ENCODE peak calls at places on chromosomes 12 and 14, in five cellular contexts. One of them, this sample, is unnamed.

GRCh38 chr12:88590851-88591250 is 10.6 kb upstream of the KITLG start:
- DNase-seq in effector memory CD4-positive, alpha-beta T cell: no peak
- DNase-seq in upper lobe of right lung: no peak
- DNase-seq in thoracic aorta: no peak
- DNase-seq in endothelial cell of umbilical vein: no peak
- DNase-seq in this sample: no peak

GRCh38 chr12:109943811-109944210 is 43.7 kb downstream of the TCHP start:
- DNase-seq in endothelial cell of umbilical vein: no peak
- DNase-seq in effector memory CD4-positive, alpha-beta T cell: no peak
- DNase-seq in upper lobe of right lung: no peak
- DNase-seq in thoracic aorta: no peak
- DNase-seq in this sample: no peak

GRCh38 chr12:105018761-105019160 is 32.6 kb downstream of the NOPCHAP1 start:
- DNase-seq in upper lobe of right lung: no peak
- DNase-seq in thoracic aorta: no peak
- DNase-seq in effector memory CD4-positive, alpha-beta T cell: no peak
- DNase-seq in endothelial cell of umbilical vein: no peak
- DNase-seq in this sample: no peak

GRCh38 chr14:23056257-23056955 is 914 bp downstream of the CDH24 start:
- DNase-seq in thoracic aorta: no peak
- DNase-seq in endothelial cell of umbilical vein: peak; percentile 76
- DNase-seq in effector memory CD4-positive, alpha-beta T cell: peak; percentile 36
- DNase-seq in upper lobe of right lung: peak; percentile 81
- DNase-seq in this sample: peak; percentile 95

GRCh38 chr12:46259071-46259470 is 9.8 kb downstream of the SLC38A1 start:
- DNase-seq in endothelial cell of umbilical vein: no peak
- DNase-seq in effector memory CD4-positive, alpha-beta T cell: no peak
- DNase-seq in upper lobe of right lung: no peak
- DNase-seq in thoracic aorta: no peak
- DNase-seq in this sample: no peak

GRCh38 chr12:109767456-109767855 is 53.8 kb downstream of the FAM222A start:
- DNase-seq in thoracic aorta: no peak
- DNase-seq in upper lobe of right lung: no peak
- DNase-seq in endothelial cell of umbilical vein: no peak
- DNase-seq in effector memory CD4-positive, alpha-beta T cell: no peak
- DNase-seq in this sample: no peak

GRCh38 chr12:105992849-105993740 is 145.7 kb downstream of the NUAK1 start:
- DNase-seq in upper lobe of right lung: no peak
- DNase-seq in effector memory CD4-positive, alpha-beta T cell: no peak
- DNase-seq in endothelial cell of umbilical vein: no peak
- DNase-seq in thoracic aorta: no peak
- DNase-seq in this sample: peak; percentile 37

GRCh38 chr14:93086441-93087055 is 29.2 kb downstream of the ITPK1 start:
- DNase-seq in endothelial cell of umbilical vein: no peak
- DNase-seq in thoracic aorta: no peak
- DNase-seq in effector memory CD4-positive, alpha-beta T cell: no peak
- DNase-seq in upper lobe of right lung: no peak
- DNase-seq in this sample: peak; percentile 66

GRCh38 chr14:74886001-74886400 is 4.3 kb downstream of the DLST start:
- DNase-seq in effector memory CD4-positive, alpha-beta T cell: no peak
- DNase-seq in upper lobe of right lung: no peak
- DNase-seq in thoracic aorta: no peak
- DNase-seq in endothelial cell of umbilical vein: no peak
- DNase-seq in this sample: peak; percentile 80

GRCh38 chr12:40946612-40947194 is 241.4 kb upstream of the PDZRN4 start:
- DNase-seq in effector memory CD4-positive, alpha-beta T cell: no peak
- DNase-seq in thoracic aorta: no peak
- DNase-seq in endothelial cell of umbilical vein: peak; percentile 55
- DNase-seq in upper lobe of right lung: no peak
- DNase-seq in this sample: peak; percentile 2

GRCh38 chr14:73460691-73461127 is 2.4 kb upstream of the NUMB start:
- DNase-seq in effector memory CD4-positive, alpha-beta T cell: no peak
- DNase-seq in endothelial cell of umbilical vein: peak; percentile 92
- DNase-seq in thoracic aorta: no peak
- DNase-seq in upper lobe of right lung: no peak
- DNase-seq in this sample: no peak

GRCh38 chr14:61551419-61551818 is 143.9 kb upstream of the HIF1A start:
- DNase-seq in effector memory CD4-positive, alpha-beta T cell: no peak
- DNase-seq in upper lobe of right lung: no peak
- DNase-seq in thoracic aorta: no peak
- DNase-seq in endothelial cell of umbilical vein: no peak
- DNase-seq in this sample: no peak

GRCh38 chr12:14167005-14167628 is 185.7 kb upstream of the GRIN2B start:
- DNase-seq in effector memory CD4-positive, alpha-beta T cell: no peak
- DNase-seq in thoracic aorta: no peak
- DNase-seq in upper lobe of right lung: no peak
- DNase-seq in endothelial cell of umbilical vein: peak; percentile 58
- DNase-seq in this sample: peak; percentile 78

GRCh38 chr12:51307655-51308593 is 16.1 kb downstream of the BIN2 start:
- DNase-seq in thoracic aorta: no peak
- DNase-seq in endothelial cell of umbilical vein: peak; percentile 37
- DNase-seq in effector memory CD4-positive, alpha-beta T cell: no peak
- DNase-seq in upper lobe of right lung: no peak
- DNase-seq in this sample: no peak

GRCh38 chr12:56128669-56129209 is 672 bp downstream of the ESYT1 start:
- DNase-seq in effector memory CD4-positive, alpha-beta T cell: no peak
- DNase-seq in upper lobe of right lung: no peak
- DNase-seq in endothelial cell of umbilical vein: peak; percentile 44
- DNase-seq in thoracic aorta: no peak
- DNase-seq in this sample: peak; percentile 65

GRCh38 chr12:98699568-98699967 is 54.5 kb downstream of the APAF1 start:
- DNase-seq in upper lobe of right lung: no peak
- DNase-seq in endothelial cell of umbilical vein: no peak
- DNase-seq in thoracic aorta: no peak
- DNase-seq in effector memory CD4-positive, alpha-beta T cell: no peak
- DNase-seq in this sample: no peak

GRCh38 chr12:125015680-125016310 is 22.4 kb downstream of the BRI3BP start:
- DNase-seq in endothelial cell of umbilical vein: no peak
- DNase-seq in effector memory CD4-positive, alpha-beta T cell: no peak
- DNase-seq in upper lobe of right lung: no peak
- DNase-seq in thoracic aorta: no peak
- DNase-seq in this sample: no peak

GRCh38 chr12:1281683-1282366 is 290.8 kb downstream of the ERC1 start:
- DNase-seq in endothelial cell of umbilical vein: no peak
- DNase-seq in thoracic aorta: no peak
- DNase-seq in effector memory CD4-positive, alpha-beta T cell: no peak
- DNase-seq in upper lobe of right lung: no peak
- DNase-seq in this sample: no peak

GRCh38 chr12:30308010-30308717 is 387.5 kb downstream of the IPO8 start:
- DNase-seq in thoracic aorta: no peak
- DNase-seq in upper lobe of right lung: no peak
- DNase-seq in effector memory CD4-positive, alpha-beta T cell: no peak
- DNase-seq in endothelial cell of umbilical vein: no peak
- DNase-seq in this sample: no peak

GRCh38 chr12:102757874-102758244 is 159.2 kb downstream of the PAH start:
- DNase-seq in effector memory CD4-positive, alpha-beta T cell: no peak
- DNase-seq in upper lobe of right lung: no peak
- DNase-seq in thoracic aorta: no peak
- DNase-seq in endothelial cell of umbilical vein: no peak
- DNase-seq in this sample: no peak

GRCh38 chr14:97218713-97219355 is 421.7 kb downstream of the VRK1 start:
- DNase-seq in endothelial cell of umbilical vein: no peak
- DNase-seq in upper lobe of right lung: no peak
- DNase-seq in thoracic aorta: no peak
- DNase-seq in effector memory CD4-positive, alpha-beta T cell: no peak
- DNase-seq in this sample: peak; percentile 82

GRCh38 chr12:124847675-124848074 is 16.0 kb downstream of the SCARB1 start:
- DNase-seq in thoracic aorta: no peak
- DNase-seq in endothelial cell of umbilical vein: no peak
- DNase-seq in effector memory CD4-positive, alpha-beta T cell: no peak
- DNase-seq in upper lobe of right lung: no peak
- DNase-seq in this sample: no peak

GRCh38 chr14:21385170-21385904 is 1.5 kb upstream of the SUPT16H start:
- DNase-seq in upper lobe of right lung: no peak
- DNase-seq in endothelial cell of umbilical vein: no peak
- DNase-seq in thoracic aorta: no peak
- DNase-seq in effector memory CD4-positive, alpha-beta T cell: no peak
- DNase-seq in this sample: peak; percentile 15

GRCh38 chr12:50581226-50582184 is 76.7 kb downstream of the DIP2B start:
- DNase-seq in endothelial cell of umbilical vein: no peak
- DNase-seq in upper lobe of right lung: no peak
- DNase-seq in thoracic aorta: no peak
- DNase-seq in effector memory CD4-positive, alpha-beta T cell: no peak
- DNase-seq in this sample: no peak

GRCh38 chr12:121828826-121829225 is 25.0 kb downstream of the SETD1B start:
- DNase-seq in endothelial cell of umbilical vein: no peak
- DNase-seq in effector memory CD4-positive, alpha-beta T cell: no peak
- DNase-seq in thoracic aorta: no peak
- DNase-seq in upper lobe of right lung: no peak
- DNase-seq in this sample: no peak
- H3K36me3 ChIP-seq in endothelial cell of umbilical vein: peaks cover 14% of the 10 kb centered on the region
- H3K36me3 ChIP-seq in effector memory CD4-positive, alpha-beta T cell: peaks cover 65% of the 10 kb centered on the region
- H3K36me3 ChIP-seq in thoracic aorta: peaks cover 64% of the 10 kb centered on the region
- H3K36me3 ChIP-seq in upper lobe of right lung: peaks cover 83% of the 10 kb centered on the region
- H3K36me3 ChIP-seq in this sample: peaks cover 10% of the 10 kb centered on the region

DNA sequence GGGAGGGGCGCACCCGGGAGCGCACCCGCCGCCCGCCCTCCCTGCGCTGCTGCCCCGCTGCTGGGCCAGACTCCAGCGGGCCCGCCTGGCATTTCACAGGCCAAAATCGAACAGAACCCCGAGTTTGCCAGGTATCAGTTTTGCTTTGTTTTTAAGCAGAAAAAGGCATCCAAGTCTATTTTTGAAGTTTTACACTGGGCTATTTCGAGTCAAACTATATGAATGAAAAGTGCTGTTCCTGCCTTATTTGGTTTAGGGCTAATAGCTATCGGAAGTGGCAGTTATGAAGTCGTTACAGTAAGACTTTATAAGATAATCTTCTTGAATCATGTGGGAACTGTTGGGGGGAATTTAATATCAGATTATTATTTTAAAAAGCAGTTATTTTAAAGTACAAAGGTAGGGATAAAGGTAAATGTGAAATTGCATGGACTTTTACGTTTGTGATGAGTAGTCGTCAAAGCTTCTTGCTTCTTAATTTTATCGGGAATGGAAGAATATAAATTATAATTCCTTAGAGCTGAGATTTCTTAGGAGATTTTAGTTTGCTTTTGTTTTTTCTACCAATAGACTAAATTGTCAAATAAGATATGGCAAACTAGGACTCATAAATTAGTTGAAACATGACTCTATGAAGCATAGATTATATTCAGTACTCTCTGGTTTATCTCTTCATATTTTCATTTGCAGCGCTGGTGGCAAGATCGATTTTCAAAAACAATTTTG is 1.1 kb downstream of the MSRB3 start:
- DNase-seq in thoracic aorta: no peak
- DNase-seq in upper lobe of right lung: no peak
- DNase-seq in endothelial cell of umbilical vein: peak; percentile 70
- DNase-seq in effector memory CD4-positive, alpha-beta T cell: no peak
- DNase-seq in this sample: no peak
- H3K27me3 ChIP-seq in thoracic aorta: no peaks in the 10 kb centered on the region
- H3K27me3 ChIP-seq in upper lobe of right lung: no peaks in the 10 kb centered on the region
- H3K27me3 ChIP-seq in endothelial cell of umbilical vein: no peaks in the 10 kb centered on the region
- H3K27me3 ChIP-seq in effector memory CD4-positive, alpha-beta T cell: peaks cover 5% of the 10 kb centered on the region
- H3K27me3 ChIP-seq in this sample: peaks cover 15% of the 10 kb centered on the region

GRCh38 chr12:116172224-116172849 is 105.2 kb downstream of the MED13L start:
- DNase-seq in effector memory CD4-positive, alpha-beta T cell: no peak
- DNase-seq in thoracic aorta: no peak
- DNase-seq in endothelial cell of umbilical vein: peak; percentile 69
- DNase-seq in upper lobe of right lung: no peak
- DNase-seq in this sample: no peak
- H3K4me3 ChIP-seq in effector memory CD4-positive, alpha-beta T cell: peak overlapping the region; percentile 30
- H3K4me3 ChIP-seq in thoracic aorta: no peak overlapping the region
- H3K4me3 ChIP-seq in endothelial cell of umbilical vein: peak overlapping the region; percentile 47
- H3K4me3 ChIP-seq in upper lobe of right lung: no peak overlapping the region
- H3K4me3 ChIP-seq in this sample: no peak overlapping the region

DNA sequence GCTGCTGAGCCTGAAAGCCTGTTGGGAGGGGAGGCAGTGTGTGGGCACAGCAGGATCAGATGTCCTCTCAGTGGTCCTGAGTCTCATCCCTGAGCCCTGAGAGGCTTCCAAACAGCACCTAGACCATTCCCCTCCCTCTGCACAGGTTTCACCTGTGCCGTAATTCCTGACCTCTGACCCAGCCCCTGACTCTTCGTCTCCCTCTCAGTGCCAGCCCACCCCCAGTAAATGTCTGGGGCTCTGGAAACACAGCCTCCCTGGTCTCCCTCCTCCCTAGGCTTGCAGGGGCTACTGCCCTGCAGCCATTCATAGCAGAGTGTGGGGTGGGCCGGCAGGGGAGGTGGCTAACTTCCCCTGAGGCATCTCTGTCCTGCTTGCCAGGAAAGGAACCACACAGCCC is 66.8 kb downstream of the PRMT8 start:
- DNase-seq in endothelial cell of umbilical vein: no peak
- DNase-seq in upper lobe of right lung: no peak
- DNase-seq in thoracic aorta: no peak
- DNase-seq in effector memory CD4-positive, alpha-beta T cell: no peak
- DNase-seq in this sample: no peak
- H3K36me3 ChIP-seq in endothelial cell of umbilical vein: no peaks in the 10 kb centered on the region
- H3K36me3 ChIP-seq in upper lobe of right lung: no peaks in the 10 kb centered on the region
- H3K36me3 ChIP-seq in thoracic aorta: no peaks in the 10 kb centered on the region
- H3K36me3 ChIP-seq in effector memory CD4-positive, alpha-beta T cell: no peaks in the 10 kb centered on the region
- H3K36me3 ChIP-seq in this sample: no peaks in the 10 kb centered on the region

GRCh38 chr12:94872007-94872653 is 131.4 kb downstream of the NDUFA12 start:
- DNase-seq in effector memory CD4-positive, alpha-beta T cell: no peak
- DNase-seq in thoracic aorta: no peak
- DNase-seq in upper lobe of right lung: no peak
- DNase-seq in endothelial cell of umbilical vein: no peak
- DNase-seq in this sample: no peak
- H3K27me3 ChIP-seq in effector memory CD4-positive, alpha-beta T cell: peaks cover 25% of the 10 kb centered on the region
- H3K27me3 ChIP-seq in thoracic aorta: peaks cover 15% of the 10 kb centered on the region
- H3K27me3 ChIP-seq in upper lobe of right lung: peaks cover 22% of the 10 kb centered on the region
- H3K27me3 ChIP-seq in endothelial cell of umbilical vein: peaks cover 45% of the 10 kb centered on the region
- H3K27me3 ChIP-seq in this sample: peaks cover 45% of the 10 kb centered on the region

This sample was measured in H7.